ENCODE peak calls at places on chromosomes 11 and 22, in six cellular contexts. One of them, this sample, is unnamed.

GRCh38 chr11:95592455-95592854 is 197.1 kb downstream of the FAM76B start:
- DNase-seq in foreskin keratinocyte: no peak
- DNase-seq in RWPE1: no peak
- DNase-seq in cardiac fibroblast: no peak
- DNase-seq in A549: no peak
- DNase-seq in PC-3: no peak
- DNase-seq in this sample: peak; percentile 41

GRCh38 chr11:128503231-128503991 is 83.9 kb downstream of the ETS1 start:
- DNase-seq in RWPE1: peak; percentile 68
- DNase-seq in foreskin keratinocyte: peak; percentile 98
- DNase-seq in PC-3: no peak
- DNase-seq in cardiac fibroblast: peak; percentile 95
- DNase-seq in A549: no peak
- DNase-seq in this sample: peak; percentile 95

GRCh38 chr22:38347181-38347943 is 30.1 kb upstream of the CSNK1E start:
- DNase-seq in A549: no peak
- DNase-seq in cardiac fibroblast: no peak
- DNase-seq in RWPE1: no peak
- DNase-seq in PC-3: no peak
- DNase-seq in foreskin keratinocyte: no peak
- DNase-seq in this sample: no peak

GRCh38 chr11:1920909-1921575 is 1.5 kb downstream of the TNNT3 start:
- DNase-seq in A549: no peak
- DNase-seq in foreskin keratinocyte: no peak
- DNase-seq in RWPE1: no peak
- DNase-seq in cardiac fibroblast: no peak
- DNase-seq in PC-3: no peak
- DNase-seq in this sample: no peak

GRCh38 chr11:122668562-122669090 is 13.1 kb downstream of the UBASH3B start:
- DNase-seq in RWPE1: peak; percentile 26
- DNase-seq in PC-3: peak; percentile 97
- DNase-seq in foreskin keratinocyte: no peak
- DNase-seq in cardiac fibroblast: peak; percentile 95
- DNase-seq in A549: peak; percentile 35
- DNase-seq in this sample: peak; percentile 87

GRCh38 chr11:131375936-131376335 is 5.5 kb downstream of the NTM start:
- DNase-seq in cardiac fibroblast: no peak
- DNase-seq in PC-3: no peak
- DNase-seq in A549: no peak
- DNase-seq in RWPE1: no peak
- DNase-seq in foreskin keratinocyte: no peak
- DNase-seq in this sample: no peak

GRCh38 chr11:101807521-101807920 is 107.3 kb upstream of the CEP126 start:
- DNase-seq in PC-3: peak; percentile 59
- DNase-seq in A549: no peak
- DNase-seq in cardiac fibroblast: peak; percentile 23
- DNase-seq in RWPE1: no peak
- DNase-seq in foreskin keratinocyte: no peak
- DNase-seq in this sample: no peak

GRCh38 chr22:50544746-50545253 is 899 bp upstream of the KLHDC7B start:
- DNase-seq in cardiac fibroblast: no peak
- DNase-seq in foreskin keratinocyte: peak; percentile 74
- DNase-seq in RWPE1: no peak
- DNase-seq in A549: no peak
- DNase-seq in PC-3: no peak
- DNase-seq in this sample: no peak

GRCh38 chr11:27696112-27696511 is 4.1 kb downstream of the BDNF start:
- DNase-seq in RWPE1: no peak
- DNase-seq in foreskin keratinocyte: no peak
- DNase-seq in cardiac fibroblast: peak; percentile 45
- DNase-seq in A549: no peak
- DNase-seq in PC-3: peak; percentile 25
- DNase-seq in this sample: peak; percentile 61

GRCh38 chr11:101835465-101836063 is 79.2 kb upstream of the CEP126 start:
- DNase-seq in cardiac fibroblast: peak; percentile 25
- DNase-seq in RWPE1: no peak
- DNase-seq in foreskin keratinocyte: peak; percentile 39
- DNase-seq in A549: no peak
- DNase-seq in PC-3: peak; percentile 89
- DNase-seq in this sample: no peak

GRCh38 chr11:107719062-107719461 is 7.2 kb upstream of the SLN start:
- DNase-seq in RWPE1: no peak
- DNase-seq in A549: no peak
- DNase-seq in PC-3: no peak
- DNase-seq in cardiac fibroblast: no peak
- DNase-seq in foreskin keratinocyte: no peak
- DNase-seq in this sample: no peak

GRCh38 chr11:15938983-15939382 is 417.4 kb downstream of the SOX6 start:
- DNase-seq in cardiac fibroblast: no peak
- DNase-seq in A549: no peak
- DNase-seq in foreskin keratinocyte: no peak
- DNase-seq in PC-3: no peak
- DNase-seq in RWPE1: no peak
- DNase-seq in this sample: no peak

GRCh38 chr11:15936011-15936410 is 420.3 kb downstream of the SOX6 start:
- DNase-seq in RWPE1: no peak
- DNase-seq in cardiac fibroblast: no peak
- DNase-seq in A549: no peak
- DNase-seq in PC-3: no peak
- DNase-seq in foreskin keratinocyte: no peak
- DNase-seq in this sample: no peak

GRCh38 chr11:15935370-15935769 is 421.0 kb downstream of the SOX6 start:
- DNase-seq in PC-3: no peak
- DNase-seq in cardiac fibroblast: no peak
- DNase-seq in RWPE1: no peak
- DNase-seq in A549: no peak
- DNase-seq in foreskin keratinocyte: no peak
- DNase-seq in this sample: no peak

GRCh38 chr11:15938362-15938725 is 418.0 kb downstream of the SOX6 start:
- DNase-seq in RWPE1: no peak
- DNase-seq in cardiac fibroblast: no peak
- DNase-seq in PC-3: no peak
- DNase-seq in A549: no peak
- DNase-seq in foreskin keratinocyte: no peak
- DNase-seq in this sample: no peak

DNA sequence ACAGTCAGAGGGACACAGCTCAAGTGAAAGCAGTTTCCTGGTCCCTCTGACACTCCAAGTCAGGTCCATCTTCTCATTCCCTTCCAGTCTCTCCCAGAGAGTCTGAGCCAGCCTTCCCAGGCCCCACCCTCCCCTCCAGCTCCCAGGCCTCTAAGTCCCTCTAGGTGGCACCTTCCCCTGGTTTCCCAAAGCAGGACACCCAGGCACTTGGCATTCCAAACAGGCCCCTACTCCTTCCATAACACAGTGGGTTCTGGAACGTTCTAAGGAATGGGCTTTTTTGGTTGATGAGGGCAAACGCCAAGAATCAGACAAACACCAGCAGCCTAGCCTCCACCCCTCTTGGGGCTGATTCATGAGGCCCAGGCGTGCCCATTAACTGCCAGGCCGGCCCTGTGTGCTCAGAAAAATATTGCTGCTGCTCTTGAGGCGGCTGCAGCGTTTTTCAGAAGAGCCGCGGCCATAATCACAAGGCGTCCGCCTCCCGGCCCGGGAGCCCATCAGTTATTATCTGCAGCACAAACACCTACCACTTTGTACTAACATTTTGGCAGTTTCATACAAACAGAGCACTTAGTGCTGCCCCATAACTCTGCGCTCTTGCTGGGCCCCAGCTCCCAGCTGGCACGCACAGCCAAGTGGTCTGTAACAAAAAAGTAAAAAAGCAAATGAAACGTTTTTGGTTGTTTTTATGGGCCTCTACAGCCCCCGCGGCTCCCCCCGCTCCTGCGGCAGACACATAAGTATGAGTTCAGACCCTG is 418.6 kb downstream of the SOX6 start:
- DNase-seq in cardiac fibroblast: no peak
- DNase-seq in foreskin keratinocyte: no peak
- DNase-seq in PC-3: no peak
- DNase-seq in A549: no peak
- DNase-seq in RWPE1: no peak
- DNase-seq in this sample: peak; percentile 37
- TF ChIP-seq CTCF in cardiac fibroblast: no peak
- TF ChIP-seq CTCF in foreskin keratinocyte: peak; percentile 19
- TF ChIP-seq CTCF in PC-3: no peak
- TF ChIP-seq CTCF in A549: no peak
- TF ChIP-seq CTCF in RWPE1: no peak
- TF ChIP-seq CTCF in this sample: no peak

DNA sequence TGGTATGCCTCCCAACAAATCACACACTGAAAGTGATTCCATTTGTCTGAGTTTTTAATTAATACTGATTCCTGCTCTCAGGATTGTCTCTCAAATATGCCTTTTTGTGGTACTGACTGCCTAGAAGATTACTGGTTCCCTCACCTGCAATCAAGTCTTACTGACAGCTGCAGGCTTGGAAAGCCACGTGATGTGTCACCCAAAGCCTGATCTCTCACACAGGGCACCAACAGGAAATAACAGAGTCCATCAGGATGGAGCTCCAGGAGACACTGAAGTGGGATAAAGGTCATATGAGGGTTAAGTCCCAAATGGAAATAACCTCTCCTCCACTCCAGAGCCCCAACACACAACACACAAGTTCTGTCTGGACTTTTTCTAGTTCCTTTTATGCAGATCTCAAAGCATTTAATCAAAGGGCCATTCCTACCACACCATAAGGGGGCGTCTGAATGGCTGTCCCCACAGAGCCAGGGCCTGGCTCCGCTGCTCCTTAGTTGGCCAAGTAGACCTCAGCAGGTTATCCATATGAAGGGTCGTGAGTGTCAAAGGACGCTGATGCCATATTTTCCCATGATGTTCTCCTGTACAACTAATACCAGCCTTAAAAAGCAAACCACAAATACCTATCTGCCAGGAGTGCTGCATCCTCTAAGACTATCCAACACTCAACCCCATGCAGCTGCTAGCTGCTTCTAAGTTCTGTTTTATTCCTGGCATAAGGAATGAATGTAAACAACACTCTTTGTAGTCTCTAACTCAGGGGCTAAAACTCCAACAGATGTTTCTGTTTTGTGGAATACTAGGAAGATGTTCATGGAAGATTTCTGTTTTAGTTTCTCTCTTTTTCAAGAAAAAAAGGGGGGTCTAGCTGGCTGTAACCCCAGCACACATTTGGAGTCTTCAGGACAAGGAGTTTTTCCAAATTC is 13.0 kb downstream of the SCUBE2 start:
- DNase-seq in foreskin keratinocyte: no peak
- DNase-seq in PC-3: no peak
- DNase-seq in A549: no peak
- DNase-seq in cardiac fibroblast: no peak
- DNase-seq in RWPE1: no peak
- DNase-seq in this sample: no peak
- TF ChIP-seq CTCF in foreskin keratinocyte: no peak
- TF ChIP-seq CTCF in PC-3: peak; percentile 9
- TF ChIP-seq CTCF in A549: no peak
- TF ChIP-seq CTCF in cardiac fibroblast: no peak
- TF ChIP-seq CTCF in RWPE1: no peak
- TF ChIP-seq CTCF in this sample: no peak

GRCh38 chr11:5291207-5291838 is 10.4 kb downstream of the OR51B4 start:
- DNase-seq in cardiac fibroblast: peak; percentile 70
- DNase-seq in A549: peak; percentile 47
- DNase-seq in RWPE1: peak; percentile 33
- DNase-seq in foreskin keratinocyte: peak; percentile 52
- DNase-seq in PC-3: peak; percentile 46
- DNase-seq in this sample: peak; percentile 45
- TF ChIP-seq CTCF in cardiac fibroblast: peak; percentile 81
- TF ChIP-seq CTCF in A549: peak; percentile 74
- TF ChIP-seq CTCF in RWPE1: peak; percentile 54
- TF ChIP-seq CTCF in foreskin keratinocyte: peak; percentile 85
- TF ChIP-seq CTCF in PC-3: peak; percentile 68
- TF ChIP-seq CTCF in this sample: peak; percentile 71

GRCh38 chr11:396948-397548 is 3.0 kb downstream of the PKP3 start:
- DNase-seq in PC-3: no peak
- DNase-seq in cardiac fibroblast: peak; percentile 49
- DNase-seq in A549: no peak
- DNase-seq in RWPE1: no peak
- DNase-seq in foreskin keratinocyte: no peak
- DNase-seq in this sample: peak; percentile 58
- TF ChIP-seq CTCF in PC-3: no peak
- TF ChIP-seq CTCF in cardiac fibroblast: peak; percentile 32
- TF ChIP-seq CTCF in A549: no peak
- TF ChIP-seq CTCF in RWPE1: no peak
- TF ChIP-seq CTCF in foreskin keratinocyte: no peak
- TF ChIP-seq CTCF in this sample: peak; percentile 53

GRCh38 chr22:20099099-20099711 is 16.7 kb upstream of the RANBP1 start:
- DNase-seq in PC-3: no peak
- DNase-seq in cardiac fibroblast: no peak
- DNase-seq in RWPE1: no peak
- DNase-seq in A549: no peak
- DNase-seq in foreskin keratinocyte: no peak
- DNase-seq in this sample: no peak

GRCh38 chr22:20101638-20102037 is 14.3 kb upstream of the RANBP1 start:
- DNase-seq in PC-3: no peak
- DNase-seq in RWPE1: no peak
- DNase-seq in A549: no peak
- DNase-seq in cardiac fibroblast: no peak
- DNase-seq in foreskin keratinocyte: no peak
- DNase-seq in this sample: no peak

GRCh38 chr22:20106205-20106848 is 9.6 kb upstream of the RANBP1 start:
- DNase-seq in RWPE1: no peak
- DNase-seq in cardiac fibroblast: no peak
- DNase-seq in PC-3: no peak
- DNase-seq in foreskin keratinocyte: no peak
- DNase-seq in A549: no peak
- DNase-seq in this sample: no peak

GRCh38 chr22:20105456-20106204 is 10.3 kb upstream of the RANBP1 start:
- DNase-seq in foreskin keratinocyte: no peak
- DNase-seq in cardiac fibroblast: no peak
- DNase-seq in RWPE1: no peak
- DNase-seq in PC-3: no peak
- DNase-seq in A549: no peak
- DNase-seq in this sample: no peak

GRCh38 chr22:20102203-20102780 is 13.6 kb upstream of the RANBP1 start:
- DNase-seq in RWPE1: no peak
- DNase-seq in foreskin keratinocyte: no peak
- DNase-seq in PC-3: no peak
- DNase-seq in A549: no peak
- DNase-seq in cardiac fibroblast: no peak
- DNase-seq in this sample: no peak
- TF ChIP-seq CTCF in RWPE1: no peak
- TF ChIP-seq CTCF in foreskin keratinocyte: no peak
- TF ChIP-seq CTCF in PC-3: no peak
- TF ChIP-seq CTCF in A549: no peak
- TF ChIP-seq CTCF in cardiac fibroblast: no peak
- TF ChIP-seq CTCF in this sample: no peak

This sample was measured in foreskin fibroblast.